ENCODE peak calls at places on chromosome 2, in ten cellular contexts. One of them, this sample, is unnamed.

GRCh38 chr2:64975232-64975791 is 13.9 kb upstream of the SLC1A4 start:
- DNase-seq in caudate nucleus: peak
- DNase-seq in lung microvascular endothelial cell: peak
- DNase-seq in Calu3: no peak
- DNase-seq in cardiac fibroblast: peak
- DNase-seq in effector memory CD8-positive, alpha-beta T cell: no peak
- DNase-seq in EL: peak
- DNase-seq in psoas muscle: peak
- DNase-seq in HTR-8/SVneo: peak
- DNase-seq in sciatic nerve: no peak
- DNase-seq in this sample: no peak

GRCh38 chr2:163469561-163469962 is 266.2 kb downstream of the FIGN start:
- DNase-seq in caudate nucleus: no peak
- DNase-seq in cardiac fibroblast: peak
- DNase-seq in HTR-8/SVneo: no peak
- DNase-seq in sciatic nerve: no peak
- DNase-seq in Calu3: no peak
- DNase-seq in psoas muscle: no peak
- DNase-seq in effector memory CD8-positive, alpha-beta T cell: no peak
- DNase-seq in EL: no peak
- DNase-seq in lung microvascular endothelial cell: no peak
- DNase-seq in this sample: no peak

GRCh38 chr2:22397847-22398246 is 987.1 kb upstream of the KLHL29 start:
- DNase-seq in EL: no peak
- DNase-seq in Calu3: no peak
- DNase-seq in lung microvascular endothelial cell: no peak
- DNase-seq in cardiac fibroblast: no peak
- DNase-seq in HTR-8/SVneo: no peak
- DNase-seq in caudate nucleus: no peak
- DNase-seq in psoas muscle: no peak
- DNase-seq in sciatic nerve: no peak
- DNase-seq in effector memory CD8-positive, alpha-beta T cell: no peak
- DNase-seq in this sample: no peak

GRCh38 chr2:99552529-99552928 is 62.7 kb upstream of the REV1 start:
- DNase-seq in caudate nucleus: no peak
- DNase-seq in cardiac fibroblast: no peak
- DNase-seq in EL: no peak
- DNase-seq in lung microvascular endothelial cell: no peak
- DNase-seq in effector memory CD8-positive, alpha-beta T cell: no peak
- DNase-seq in psoas muscle: no peak
- DNase-seq in sciatic nerve: no peak
- DNase-seq in Calu3: no peak
- DNase-seq in HTR-8/SVneo: no peak
- DNase-seq in this sample: no peak

GRCh38 chr2:8692783-8693768 is 11.2 kb downstream of the ID2 start:
- DNase-seq in caudate nucleus: peak
- DNase-seq in cardiac fibroblast: peak
- DNase-seq in lung microvascular endothelial cell: peak
- DNase-seq in sciatic nerve: no peak
- DNase-seq in psoas muscle: peak
- DNase-seq in effector memory CD8-positive, alpha-beta T cell: peak
- DNase-seq in EL: no peak
- DNase-seq in HTR-8/SVneo: no peak
- DNase-seq in Calu3: peak
- DNase-seq in this sample: no peak

GRCh38 chr2:141630531-141630930 is 500.3 kb downstream of the LRP1B start:
- DNase-seq in effector memory CD8-positive, alpha-beta T cell: no peak
- DNase-seq in lung microvascular endothelial cell: no peak
- DNase-seq in sciatic nerve: no peak
- DNase-seq in psoas muscle: no peak
- DNase-seq in caudate nucleus: no peak
- DNase-seq in HTR-8/SVneo: no peak
- DNase-seq in cardiac fibroblast: no peak
- DNase-seq in EL: no peak
- DNase-seq in Calu3: no peak
- DNase-seq in this sample: no peak

GRCh38 chr2:73089270-73090030 is 17.9 kb upstream of the SFXN5 start:
- DNase-seq in sciatic nerve: no peak
- DNase-seq in psoas muscle: peak
- DNase-seq in EL: peak
- DNase-seq in effector memory CD8-positive, alpha-beta T cell: no peak
- DNase-seq in caudate nucleus: no peak
- DNase-seq in cardiac fibroblast: peak
- DNase-seq in HTR-8/SVneo: peak
- DNase-seq in Calu3: peak
- DNase-seq in lung microvascular endothelial cell: peak
- DNase-seq in this sample: no peak

GRCh38 chr2:111168528-111168929 is 47.8 kb downstream of the BCL2L11 start:
- DNase-seq in Calu3: peak
- DNase-seq in caudate nucleus: no peak
- DNase-seq in HTR-8/SVneo: peak
- DNase-seq in cardiac fibroblast: peak
- DNase-seq in EL: peak
- DNase-seq in sciatic nerve: no peak
- DNase-seq in effector memory CD8-positive, alpha-beta T cell: no peak
- DNase-seq in lung microvascular endothelial cell: peak
- DNase-seq in psoas muscle: peak
- DNase-seq in this sample: no peak

GRCh38 chr2:203404996-203405395 is 76.8 kb downstream of the ABI2 start:
- DNase-seq in lung microvascular endothelial cell: no peak
- DNase-seq in cardiac fibroblast: peak
- DNase-seq in caudate nucleus: no peak
- DNase-seq in EL: peak
- DNase-seq in effector memory CD8-positive, alpha-beta T cell: no peak
- DNase-seq in sciatic nerve: no peak
- DNase-seq in HTR-8/SVneo: no peak
- DNase-seq in Calu3: no peak
- DNase-seq in psoas muscle: no peak
- DNase-seq in this sample: no peak

GRCh38 chr2:85458611-85459563 is 40.4 kb downstream of the SH2D6 start:
- DNase-seq in Calu3: no peak
- DNase-seq in caudate nucleus: no peak
- DNase-seq in effector memory CD8-positive, alpha-beta T cell: no peak
- DNase-seq in EL: no peak
- DNase-seq in cardiac fibroblast: no peak
- DNase-seq in sciatic nerve: no peak
- DNase-seq in psoas muscle: no peak
- DNase-seq in HTR-8/SVneo: no peak
- DNase-seq in lung microvascular endothelial cell: no peak
- DNase-seq in this sample: no peak

GRCh38 chr2:136060401-136060940 is 57.5 kb downstream of the CXCR4 start:
- DNase-seq in psoas muscle: no peak
- DNase-seq in sciatic nerve: no peak
- DNase-seq in EL: no peak
- DNase-seq in cardiac fibroblast: no peak
- DNase-seq in Calu3: no peak
- DNase-seq in HTR-8/SVneo: no peak
- DNase-seq in effector memory CD8-positive, alpha-beta T cell: no peak
- DNase-seq in lung microvascular endothelial cell: no peak
- DNase-seq in caudate nucleus: no peak
- DNase-seq in this sample: no peak

This sample was measured in mesenteric fat pad.